ENCODE peak calls at places on chromosomes 4 and X, in nine cellular contexts. Y is mucosa of descending colon; P is upper lobe of right lung; R is colonic mucosa; A is SJCRH30; K is CD4-positive, alpha-beta memory T cell; F is cardiac fibroblast; I is fibroblast of mammary gland; Q is transverse colon. N is an unnamed sample.

GRCh38 chrX:57366430-57366829 is 79.9 kb downstream of the FAAH2 start:
- DNase-seq in Y (no peak), P (no peak), R (no peak), A (no peak), K (no peak), F (no peak), I (no peak), Q (no peak), N (no peak)

GRCh38 chrX:40474205-40474626 is 106.6 kb upstream of the ATP6AP2 start:
- DNase-seq in Y (no peak), P (peak; percentile 65), R (no peak), A (peak; percentile 66), K (no peak), F (peak; percentile 12), I (no peak), Q (no peak), N (peak; percentile 54)

GRCh38 chrX:42751573-42751972 is 26.4 kb downstream of the PPP1R2C start:
- DNase-seq in Y (no peak), P (no peak), R (no peak), A (no peak), K (no peak), F (no peak), I (peak; percentile 54), Q (no peak), N (no peak)

GRCh38 chr4:4730214-4730613 is 129.3 kb upstream of the MSX1 start:
- DNase-seq in Y (no peak), P (no peak), R (no peak), A (no peak), K (no peak), F (no peak), I (no peak), Q (no peak), N (no peak)

GRCh38 chr4:132101526-132101925 is 1047.6 kb upstream of the PCDH10 start:
- DNase-seq in Y (no peak), P (no peak), R (no peak), A (no peak), K (no peak), F (peak; percentile 14), I (peak; percentile 21), Q (no peak), N (no peak)

GRCh38 chr4:71872221-71872620 is 88.3 kb upstream of the GC start:
- DNase-seq in Y (no peak), P (no peak), R (no peak), A (no peak), K (no peak), F (no peak), I (no peak), Q (no peak), N (no peak)

GRCh38 chr4:3442959-3443749 is 1.4 kb downstream of the HGFAC start:
- DNase-seq in Y (peak; percentile 52), P (no peak), R (peak; percentile 47), A (peak; percentile 77), K (peak; percentile 58), F (peak; percentile 44), I (peak; percentile 11), Q (peak; percentile 47), N (no peak)

GRCh38 chr4:126137782-126138170 is 823.0 kb downstream of the FAT4 start:
- DNase-seq in Y (no peak), P (no peak), R (no peak), A (no peak), K (no peak), F (no peak), I (peak; percentile 7), Q (no peak), N (no peak)

GRCh38 chr4:158255727-158256324 is 45.5 kb downstream of the TMEM144 start:
- DNase-seq in Y (no peak), P (no peak), R (no peak), A (peak; percentile 40), K (no peak), F (peak; percentile 75), I (peak; percentile 68), Q (no peak), N (no peak)

GRCh38 chrX:41351923-41352322 is 18.0 kb downstream of the DDX3X start:
- DNase-seq in Y (no peak), P (no peak), R (no peak), A (no peak), K (peak; percentile 17), F (no peak), I (no peak), Q (no peak), N (no peak)

GRCh38 chr4:188976644-188977115 is 837.4 kb downstream of the TRIML1 start:
- DNase-seq in Y (no peak), P (no peak), R (no peak), A (peak; percentile 75), K (no peak), F (peak; percentile 28), I (peak; percentile 50), Q (no peak), N (no peak)

GRCh38 chr4:27318740-27319139 is 458.1 kb downstream of the STIM2 start:
- DNase-seq in Y (no peak), P (no peak), R (peak; percentile 60), A (peak; percentile 59), K (no peak), F (peak; percentile 8), I (peak; percentile 61), Q (peak; percentile 47), N (no peak)

GRCh38 chrX:40096395-40097091 is 1.2 kb downstream of the BCOR start:
- DNase-seq in Y (peak; percentile 77), P (peak; percentile 81), R (peak; percentile 56), A (peak; percentile 38), K (peak; percentile 77), F (peak; percentile 57), I (no peak), Q (peak; percentile 61), N (peak; percentile 62)

GRCh38 chr4:182339246-182339645 is 96.0 kb downstream of the TENM3 start:
- DNase-seq in Y (no peak), P (no peak), R (no peak), A (peak; percentile 36), K (no peak), F (no peak), I (no peak), Q (no peak), N (no peak)

GRCh38 chr4:98068495-98068894 is 74.8 kb downstream of the STPG2 start:
- DNase-seq in Y (no peak), P (no peak), R (no peak), A (no peak), K (no peak), F (no peak), I (no peak), Q (no peak), N (no peak)

DNA sequence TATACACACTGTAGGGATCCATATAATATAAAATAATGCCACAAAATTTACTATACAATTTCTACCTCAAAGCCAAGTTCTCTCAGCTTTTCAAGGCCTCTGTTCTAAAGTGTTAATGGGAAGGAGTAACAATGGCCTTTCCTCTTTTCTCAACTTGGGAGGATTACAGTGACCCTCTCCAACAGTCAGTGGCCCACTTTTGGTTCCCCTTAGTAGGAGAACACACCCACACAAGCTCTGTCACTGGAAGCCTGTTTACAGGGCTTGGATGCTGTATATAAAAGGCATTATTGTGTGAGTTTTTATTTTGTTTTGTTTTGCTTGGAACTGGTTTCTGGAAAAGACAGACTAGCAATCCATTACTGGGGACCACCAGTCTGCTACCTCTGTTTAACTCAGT is 1.8 kb downstream of the ARHGEF6 start:
- DNase-seq in Y (no peak), P (no peak), R (no peak), A (no peak), K (no peak), F (no peak), I (no peak), Q (no peak), N (no peak)
- H3K4me3 ChIP-seq in Y (no peak overlapping the region), P (peak overlapping the region; percentile 47), R (no peak overlapping the region), A (no peak overlapping the region), K (no peak overlapping the region), F (no peak overlapping the region), I (no peak overlapping the region), Q (no peak overlapping the region), N (peak overlapping the region; percentile 47)

GRCh38 chr4:102437111-102437510 is 64.0 kb upstream of the NFKB1 start:
- DNase-seq in Y (no peak), P (no peak), R (no peak), A (no peak), K (no peak), F (no peak), I (no peak), Q (no peak), N (no peak)

GRCh38 chr4:102430511-102430910 is 70.6 kb upstream of the NFKB1 start:
- DNase-seq in Y (no peak), P (no peak), R (no peak), A (peak; percentile 32), K (no peak), F (peak; percentile 34), I (peak; percentile 39), Q (no peak), N (no peak)

GRCh38 chr4:102427599-102427998 is 73.6 kb upstream of the NFKB1 start:
- DNase-seq in Y (no peak), P (no peak), R (no peak), A (no peak), K (no peak), F (no peak), I (no peak), Q (no peak), N (no peak)

GRCh38 chr4:102429553-102429952 is 71.6 kb upstream of the NFKB1 start:
- DNase-seq in Y (no peak), P (no peak), R (no peak), A (no peak), K (no peak), F (peak; percentile 77), I (peak; percentile 79), Q (no peak), N (no peak)

DNA sequence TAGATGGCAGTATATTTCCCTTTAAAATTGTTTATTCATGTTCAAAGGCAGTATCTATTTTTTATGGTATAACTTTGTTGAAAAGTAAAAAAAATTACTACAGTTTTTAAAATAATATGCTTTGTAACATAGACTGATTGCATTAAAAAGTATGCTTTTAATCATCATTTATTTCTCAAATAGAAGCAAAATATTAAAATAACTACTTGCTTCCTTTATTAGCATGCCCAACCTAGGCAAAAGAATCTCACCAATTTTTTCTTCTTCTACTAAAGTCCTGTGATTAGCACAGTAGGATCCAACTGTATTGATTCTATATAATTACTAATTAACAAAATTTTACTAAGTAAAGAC is 69.6 kb upstream of the NFKB1 start:
- DNase-seq in Y (no peak), P (no peak), R (no peak), A (no peak), K (no peak), F (no peak), I (no peak), Q (no peak), N (no peak)
- H3K4me3 ChIP-seq in Y (peak overlapping the region; percentile 15), P (peak overlapping the region; percentile 70), R (peak overlapping the region; percentile 44), A (peak overlapping the region; percentile 64), K (no peak overlapping the region), F (no peak overlapping the region), I (peak overlapping the region; percentile 62), Q (peak overlapping the region; percentile 44), N (peak overlapping the region; percentile 60)

GRCh38 chr4:124712417-124713212 is at the start of gene ANKRD50:
- DNase-seq in Y (peak; percentile 89), P (peak; percentile 95), R (peak; percentile 90), A (peak; percentile 97), K (peak; percentile 55), F (peak; percentile 98), I (peak; percentile 92), Q (peak; percentile 86), N (peak; percentile 92)
- H3K4me3 ChIP-seq in Y (peak within 1 kb of the TSS; percentile 62), P (peak within 1 kb of the TSS; percentile 75), R (peak within 1 kb of the TSS; percentile 69), A (peak within 1 kb of the TSS; percentile 96), K (no peak within 1 kb of the TSS), F (peak within 1 kb of the TSS; percentile 79), I (peak within 1 kb of the TSS; percentile 83), Q (peak within 1 kb of the TSS; percentile 76), N (peak within 1 kb of the TSS; percentile 85)

DNA sequence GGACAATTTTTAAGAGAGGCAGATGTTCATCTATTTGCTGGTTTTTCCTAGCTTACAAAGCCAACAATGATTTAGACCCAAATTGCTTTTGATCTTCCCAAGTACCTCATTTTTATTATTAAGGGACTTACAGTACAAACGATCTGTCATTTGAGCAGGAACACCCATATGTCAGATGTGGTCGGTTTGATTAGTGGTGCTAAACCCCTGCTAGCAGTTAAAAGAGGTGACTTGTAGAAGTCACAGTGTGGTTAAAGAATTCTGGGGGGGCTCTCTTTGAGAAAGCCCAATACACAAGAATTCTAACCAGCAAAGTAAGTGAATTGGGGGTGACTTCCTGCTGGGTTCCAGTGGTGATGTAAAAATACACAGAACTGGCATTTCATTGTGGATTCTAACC is 136.3 kb downstream of the KIT start:
- DNase-seq in Y (no peak), P (no peak), R (no peak), A (no peak), K (peak; percentile 4), F (no peak), I (no peak), Q (no peak), N (no peak)
- H3K4me3 ChIP-seq in Y (no peak overlapping the region), P (no peak overlapping the region), R (no peak overlapping the region), A (no peak overlapping the region), K (no peak overlapping the region), F (no peak overlapping the region), I (no peak overlapping the region), Q (no peak overlapping the region), N (no peak overlapping the region)